ENCODE peak calls at places on chromosomes 3 and 15, in five cellular contexts. One of them, this sample, is unnamed.
A peak's percentile ranks its signal among the peaks of the same experiment; 100 is the strongest.

GRCh38 chr15:68658151-68658550 is 79.4 kb downstream of the CORO2B start:
- DNase-seq in transverse colon: no peak
- DNase-seq in body of pancreas: no peak
- DNase-seq in HepG2: no peak
- DNase-seq in uterus: no peak
- DNase-seq in this sample: peak; percentile 44

GRCh38 chr3:159260049-159260662 is 458.3 kb downstream of the MFSD1 start:
- DNase-seq in HepG2: peak; percentile 56
- DNase-seq in transverse colon: peak; percentile 25
- DNase-seq in body of pancreas: peak; percentile 55
- DNase-seq in uterus: peak; percentile 34
- DNase-seq in this sample: peak; percentile 34

GRCh38 chr15:64739216-64739976 is 36.0 kb downstream of the RBPMS2 start:
- DNase-seq in HepG2: no peak
- DNase-seq in uterus: no peak
- DNase-seq in body of pancreas: no peak
- DNase-seq in transverse colon: no peak
- DNase-seq in this sample: peak; percentile 72

GRCh38 chr3:131067983-131068382 is 41.3 kb downstream of the NEK11 start:
- DNase-seq in uterus: no peak
- DNase-seq in body of pancreas: no peak
- DNase-seq in transverse colon: peak; percentile 13
- DNase-seq in HepG2: no peak
- DNase-seq in this sample: no peak

GRCh38 chr15:65939901-65940617 is 70.8 kb downstream of the RAB11A start:
- DNase-seq in transverse colon: no peak
- DNase-seq in uterus: no peak
- DNase-seq in body of pancreas: no peak
- DNase-seq in HepG2: no peak
- DNase-seq in this sample: no peak

GRCh38 chr3:195285403-195285802 is 14.4 kb upstream of the XXYLT1 start:
- DNase-seq in HepG2: no peak
- DNase-seq in transverse colon: no peak
- DNase-seq in uterus: no peak
- DNase-seq in body of pancreas: no peak
- DNase-seq in this sample: no peak

GRCh38 chr15:68582864-68583263 is 4.1 kb downstream of the CORO2B start:
- DNase-seq in HepG2: no peak
- DNase-seq in body of pancreas: no peak
- DNase-seq in transverse colon: no peak
- DNase-seq in uterus: no peak
- DNase-seq in this sample: no peak

GRCh38 chr3:4776980-4777581 is 202.2 kb upstream of the BHLHE40 start:
- DNase-seq in body of pancreas: peak; percentile 27
- DNase-seq in HepG2: no peak
- DNase-seq in transverse colon: peak; percentile 48
- DNase-seq in uterus: peak; percentile 37
- DNase-seq in this sample: no peak

GRCh38 chr15:68816795-68817303 is 3.8 kb downstream of the ANP32A start:
- DNase-seq in body of pancreas: peak; percentile 42
- DNase-seq in HepG2: peak; percentile 70
- DNase-seq in uterus: no peak
- DNase-seq in transverse colon: peak; percentile 55
- DNase-seq in this sample: peak; percentile 21

GRCh38 chr3:31412832-31413231 is 119.9 kb upstream of the STT3B start:
- DNase-seq in HepG2: no peak
- DNase-seq in uterus: no peak
- DNase-seq in body of pancreas: no peak
- DNase-seq in transverse colon: no peak
- DNase-seq in this sample: no peak

GRCh38 chr3:189727191-189727590 is 96.0 kb downstream of the TP63 start:
- DNase-seq in body of pancreas: no peak
- DNase-seq in transverse colon: no peak
- DNase-seq in HepG2: no peak
- DNase-seq in uterus: no peak
- DNase-seq in this sample: no peak

GRCh38 chr15:68674975-68675374 is 96.2 kb downstream of the CORO2B start:
- DNase-seq in uterus: peak; percentile 3
- DNase-seq in transverse colon: no peak
- DNase-seq in body of pancreas: no peak
- DNase-seq in HepG2: no peak
- DNase-seq in this sample: no peak

GRCh38 chr3:159732172-159733111 is 256.2 kb upstream of the IL12A start:
- DNase-seq in uterus: no peak
- DNase-seq in HepG2: no peak
- DNase-seq in transverse colon: no peak
- DNase-seq in body of pancreas: no peak
- DNase-seq in this sample: no peak

GRCh38 chr15:69535101-69535638 is 82.6 kb downstream of the RPLP1 start:
- DNase-seq in HepG2: no peak
- DNase-seq in uterus: no peak
- DNase-seq in transverse colon: no peak
- DNase-seq in body of pancreas: no peak
- DNase-seq in this sample: no peak

GRCh38 chr3:75294124-75294523 is 370.0 kb upstream of the FRG2C start:
- DNase-seq in uterus: peak; percentile 18
- DNase-seq in body of pancreas: peak; percentile 46
- DNase-seq in transverse colon: peak; percentile 13
- DNase-seq in HepG2: peak; percentile 2
- DNase-seq in this sample: peak; percentile 63

GRCh38 chr3:37862712-37863551 is 1.3 kb downstream of the CTDSPL start:
- DNase-seq in body of pancreas: no peak
- DNase-seq in uterus: peak; percentile 41
- DNase-seq in transverse colon: peak; percentile 28
- DNase-seq in HepG2: peak; percentile 66
- DNase-seq in this sample: no peak

GRCh38 chr3:120062474-120062873 is 31.8 kb downstream of the GSK3B start:
- DNase-seq in body of pancreas: no peak
- DNase-seq in transverse colon: no peak
- DNase-seq in HepG2: no peak
- DNase-seq in uterus: no peak
- DNase-seq in this sample: no peak

GRCh38 chr3:167116120-167116922 is 263.8 kb downstream of the ZBBX start:
- DNase-seq in transverse colon: no peak
- DNase-seq in HepG2: no peak
- DNase-seq in body of pancreas: no peak
- DNase-seq in uterus: no peak
- DNase-seq in this sample: no peak

GRCh38 chr3:124935264-124935663 is 713 bp upstream of the MUC13 start:
- DNase-seq in body of pancreas: no peak
- DNase-seq in uterus: no peak
- DNase-seq in transverse colon: no peak
- DNase-seq in HepG2: no peak
- DNase-seq in this sample: no peak

GRCh38 chr3:114499986-114500385 is 206.2 kb downstream of the TIGIT start:
- DNase-seq in uterus: no peak
- DNase-seq in transverse colon: no peak
- DNase-seq in body of pancreas: no peak
- DNase-seq in HepG2: no peak
- DNase-seq in this sample: no peak

GRCh38 chr15:67468431-67468830 is 52.5 kb upstream of the C15orf61 start:
- DNase-seq in uterus: no peak
- DNase-seq in HepG2: no peak
- DNase-seq in transverse colon: no peak
- DNase-seq in body of pancreas: no peak
- DNase-seq in this sample: no peak

GRCh38 chr3:189903562-189904250 is 217.0 kb downstream of the P3H2 start:
- DNase-seq in transverse colon: peak; percentile 26
- DNase-seq in HepG2: no peak
- DNase-seq in uterus: no peak
- DNase-seq in body of pancreas: no peak
- DNase-seq in this sample: no peak

GRCh38 chr3:41167722-41168497 is 31.4 kb upstream of the CTNNB1 start:
- DNase-seq in HepG2: no peak
- DNase-seq in uterus: no peak
- DNase-seq in body of pancreas: no peak
- DNase-seq in transverse colon: no peak
- DNase-seq in this sample: no peak

GRCh38 chr3:129651316-129652202 is 45.1 kb upstream of the PLXND1 start:
- DNase-seq in body of pancreas: no peak
- DNase-seq in HepG2: no peak
- DNase-seq in uterus: peak; percentile 24
- DNase-seq in transverse colon: no peak
- DNase-seq in this sample: peak; percentile 55

GRCh38 chr3:122295286-122295685 is 29.8 kb upstream of the CSTA start:
- DNase-seq in HepG2: no peak
- DNase-seq in body of pancreas: no peak
- DNase-seq in uterus: no peak
- DNase-seq in transverse colon: no peak
- DNase-seq in this sample: no peak

GRCh38 chr3:141127344-141128125 is 76.4 kb downstream of the SPSB4 start:
- DNase-seq in transverse colon: no peak
- DNase-seq in HepG2: no peak
- DNase-seq in uterus: no peak
- DNase-seq in body of pancreas: peak; percentile 73
- DNase-seq in this sample: no peak

GRCh38 chr3:141367038-141367730 is 1.1 kb upstream of the ZBTB38 start:
- DNase-seq in body of pancreas: no peak
- DNase-seq in uterus: peak; percentile 56
- DNase-seq in HepG2: no peak
- DNase-seq in transverse colon: no peak
- DNase-seq in this sample: peak; percentile 35

GRCh38 chr3:47429476-47430270 is 46.1 kb downstream of the SCAP start:
- DNase-seq in transverse colon: no peak
- DNase-seq in uterus: no peak
- DNase-seq in HepG2: no peak
- DNase-seq in body of pancreas: peak; percentile 1
- DNase-seq in this sample: no peak

GRCh38 chr15:93929375-93930094 is 301.8 kb upstream of the MCTP2 start:
- DNase-seq in transverse colon: peak; percentile 14
- DNase-seq in body of pancreas: peak; percentile 15
- DNase-seq in uterus: peak; percentile 75
- DNase-seq in HepG2: no peak
- DNase-seq in this sample: peak; percentile 65

GRCh38 chr15:87711011-87711410 is 545.5 kb downstream of the NTRK3 start:
- DNase-seq in uterus: no peak
- DNase-seq in transverse colon: no peak
- DNase-seq in HepG2: no peak
- DNase-seq in body of pancreas: no peak
- DNase-seq in this sample: no peak

GRCh38 chr3:159151130-159151529 is 349.3 kb downstream of the MFSD1 start:
- DNase-seq in HepG2: no peak
- DNase-seq in body of pancreas: no peak
- DNase-seq in uterus: no peak
- DNase-seq in transverse colon: no peak
- DNase-seq in this sample: no peak

GRCh38 chr3:30539772-30540171 is 66.6 kb upstream of the TGFBR2 start:
- DNase-seq in HepG2: no peak
- DNase-seq in body of pancreas: no peak
- DNase-seq in transverse colon: no peak
- DNase-seq in uterus: no peak
- DNase-seq in this sample: no peak

GRCh38 chr3:20310629-20311028 is 124.6 kb upstream of the SGO1 start:
- DNase-seq in uterus: no peak
- DNase-seq in transverse colon: no peak
- DNase-seq in HepG2: no peak
- DNase-seq in body of pancreas: no peak
- DNase-seq in this sample: no peak

GRCh38 chr15:75721462-75721922 is 8.8 kb upstream of the CSPG4 start:
- DNase-seq in uterus: peak; percentile 20
- DNase-seq in body of pancreas: no peak
- DNase-seq in HepG2: no peak
- DNase-seq in transverse colon: no peak
- DNase-seq in this sample: no peak

GRCh38 chr15:29107971-29108645 is 161.5 kb downstream of the NSMCE3 start:
- DNase-seq in body of pancreas: no peak
- DNase-seq in HepG2: no peak
- DNase-seq in uterus: no peak
- DNase-seq in transverse colon: no peak
- DNase-seq in this sample: no peak

GRCh38 chr15:29106116-29106515 is 163.5 kb downstream of the NSMCE3 start:
- DNase-seq in HepG2: no peak
- DNase-seq in uterus: no peak
- DNase-seq in body of pancreas: no peak
- DNase-seq in transverse colon: no peak
- DNase-seq in this sample: no peak

GRCh38 chr15:29105151-29105785 is 164.4 kb downstream of the NSMCE3 start:
- DNase-seq in transverse colon: no peak
- DNase-seq in uterus: no peak
- DNase-seq in HepG2: no peak
- DNase-seq in body of pancreas: no peak
- DNase-seq in this sample: no peak

GRCh38 chr15:29107291-29107890 is 162.2 kb downstream of the NSMCE3 start:
- DNase-seq in uterus: no peak
- DNase-seq in transverse colon: no peak
- DNase-seq in body of pancreas: no peak
- DNase-seq in HepG2: no peak
- DNase-seq in this sample: no peak

GRCh38 chr15:29106551-29107290 is 162.9 kb downstream of the NSMCE3 start:
- DNase-seq in uterus: no peak
- DNase-seq in body of pancreas: no peak
- DNase-seq in HepG2: no peak
- DNase-seq in transverse colon: no peak
- DNase-seq in this sample: no peak
- TF ChIP-seq POLR2A in uterus: no peak
- TF ChIP-seq POLR2A in body of pancreas: no peak
- TF ChIP-seq POLR2A in HepG2: no peak
- TF ChIP-seq POLR2A in transverse colon: no peak
- TF ChIP-seq POLR2A in this sample: no peak

GRCh38 chr3:194272861-194273266 is 78.3 kb downstream of the CPN2 start:
- DNase-seq in body of pancreas: peak; percentile 8
- DNase-seq in HepG2: no peak
- DNase-seq in transverse colon: peak; percentile 4
- DNase-seq in uterus: peak; percentile 26
- DNase-seq in this sample: peak; percentile 7
- TF ChIP-seq CTCF in body of pancreas: no peak
- TF ChIP-seq CTCF in HepG2: no peak
- TF ChIP-seq CTCF in transverse colon: no peak
- TF ChIP-seq CTCF in uterus: no peak
- TF ChIP-seq CTCF in this sample: no peak

DNA sequence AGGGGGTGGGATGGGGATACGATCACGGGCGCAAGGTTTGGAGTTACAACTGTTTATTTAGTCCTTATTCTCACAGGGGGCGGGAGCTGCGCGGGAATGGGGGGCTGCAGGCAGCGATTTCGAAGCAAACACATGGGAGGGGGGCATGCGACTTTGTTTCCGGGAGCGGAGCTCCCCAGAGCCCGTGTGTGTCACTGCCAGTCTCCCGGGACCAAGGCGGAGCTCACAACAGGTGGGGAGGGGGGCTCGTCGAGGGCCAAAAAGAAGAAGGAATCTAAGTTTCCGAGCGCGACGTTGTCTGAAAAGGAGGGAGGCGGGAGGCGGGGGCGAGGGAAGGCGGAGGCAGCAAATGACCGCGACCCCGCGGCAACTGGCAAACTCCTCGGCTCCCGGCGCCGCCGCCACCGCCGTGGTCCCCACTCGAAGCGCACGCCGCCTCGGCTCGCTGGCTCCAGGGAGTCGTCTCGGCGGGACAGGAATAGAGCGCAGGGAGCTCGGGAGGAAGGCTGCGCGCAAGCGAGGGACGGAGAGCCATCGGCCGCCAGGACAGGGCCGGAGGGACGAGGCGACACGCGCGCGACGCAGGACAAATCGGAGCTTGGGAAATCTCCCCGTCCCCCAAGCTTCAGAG is 1.4 kb downstream of the FOXP1 start:
- DNase-seq in uterus: peak; percentile 46
- DNase-seq in body of pancreas: peak; percentile 52
- DNase-seq in HepG2: peak; percentile 58
- DNase-seq in transverse colon: peak; percentile 52
- DNase-seq in this sample: peak; percentile 57
- TF ChIP-seq POLR2A in uterus: no peak
- TF ChIP-seq POLR2A in body of pancreas: peak; percentile 60
- TF ChIP-seq POLR2A in HepG2: peak; percentile 17
- TF ChIP-seq POLR2A in transverse colon: peak; percentile 21
- TF ChIP-seq POLR2A in this sample: no peak

GRCh38 chr3:162879163-162879562 is 1382.6 kb downstream of the OTOL1 start:
- DNase-seq in body of pancreas: no peak
- DNase-seq in HepG2: no peak
- DNase-seq in uterus: no peak
- DNase-seq in transverse colon: no peak
- DNase-seq in this sample: no peak
- TF ChIP-seq CTCF in body of pancreas: no peak
- TF ChIP-seq CTCF in HepG2: no peak
- TF ChIP-seq CTCF in uterus: no peak
- TF ChIP-seq CTCF in transverse colon: no peak
- TF ChIP-seq CTCF in this sample: no peak

This sample was measured in ovary.